ENCODE peak calls at places on chromosome 2, in seven cellular contexts. J is bronchial epithelial cell, I is endothelial cell, A is heart left ventricle, D is NCI-H1105 treated with DMSO at 0.1 percent for 48 hours, E is GM10248, F is renal cortical epithelial cell. L is an unnamed sample.

GRCh38 chr2:240293126-240293864 is 142.2 kb upstream of the GPC1 start:
- DNase-seq in J (no peak), I (no peak), A (peak), D (no peak), E (no peak), F (no peak), L (no peak)

GRCh38 chr2:214138779-214139178 is 272.1 kb upstream of the VWC2L start:
- DNase-seq in J (no peak), I (no peak), A (no peak), D (no peak), E (no peak), F (no peak), L (no peak)

GRCh38 chr2:61144697-61145268 is 17.2 kb upstream of the C2orf74 start:
- DNase-seq in J (peak), I (peak), A (peak), D (peak), E (peak), F (peak), L (peak)

GRCh38 chr2:100832885-100833284 is 12.9 kb downstream of the NPAS2 start:
- DNase-seq in J (no peak), I (no peak), A (no peak), D (no peak), E (no peak), F (no peak), L (no peak)

GRCh38 chr2:11899264-11899818 is 152.9 kb downstream of the LPIN1 start:
- DNase-seq in J (peak), I (no peak), A (no peak), D (no peak), E (no peak), F (peak), L (peak)

GRCh38 chr2:220736778-220737177 is 835.3 kb downstream of the EPHA4 start:
- DNase-seq in J (peak), I (no peak), A (no peak), D (no peak), E (no peak), F (no peak), L (no peak)

GRCh38 chr2:129781749-129782617 is 197.5 kb upstream of the RAB6C start:
- DNase-seq in J (no peak), I (no peak), A (no peak), D (no peak), E (no peak), F (no peak), L (no peak)

GRCh38 chr2:240949791-240950705 is 43.9 kb downstream of the CROCC2 start:
- DNase-seq in J (no peak), I (no peak), A (no peak), D (no peak), E (no peak), F (no peak), L (no peak)

GRCh38 chr2:150036622-150037021 is 449.0 kb upstream of the MMADHC start:
- DNase-seq in J (no peak), I (no peak), A (no peak), D (no peak), E (no peak), F (no peak), L (no peak)

GRCh38 chr2:31049913-31050588 is 88.2 kb downstream of the GALNT14 start:
- DNase-seq in J (no peak), I (no peak), A (no peak), D (no peak), E (no peak), F (peak), L (no peak)

GRCh38 chr2:77552956-77553355 is 30.8 kb upstream of the LRRTM4 start:
- DNase-seq in J (no peak), I (no peak), A (no peak), D (peak), E (no peak), F (peak), L (no peak)

GRCh38 chr2:85583667-85584353 is 421 bp upstream of the VAMP5 start:
- DNase-seq in J (no peak), I (no peak), A (no peak), D (no peak), E (no peak), F (no peak), L (no peak)

GRCh38 chr2:127032601-127033000 is 74.4 kb downstream of the BIN1 start:
- DNase-seq in J (peak), I (no peak), A (no peak), D (no peak), E (no peak), F (no peak), L (no peak)

GRCh38 chr2:216858312-216858711 is 1.6 kb downstream of the TNP1 start:
- DNase-seq in J (peak), I (no peak), A (no peak), D (no peak), E (no peak), F (peak), L (peak)

L was measured in mammary epithelial cell.